ENCODE peak calls at places on chromosomes 12 and 14, in four cellular contexts. One of them, this sample, is unnamed.

GRCh38 chr14:39367387-39367751 is 64.9 kb downstream of the FBXO33 start:
- DNase-seq in mammary epithelial cell: no peak
- DNase-seq in DND-41: no peak
- DNase-seq in HepG2: no peak
- DNase-seq in this sample: no peak

GRCh38 chr12:69821441-69822204 is 3.4 kb upstream of the MYRFL start:
- DNase-seq in mammary epithelial cell: peak; percentile 58
- DNase-seq in DND-41: no peak
- DNase-seq in HepG2: no peak
- DNase-seq in this sample: no peak

GRCh38 chr14:65302571-65303184 is 109.9 kb upstream of the FUT8 start:
- DNase-seq in mammary epithelial cell: no peak
- DNase-seq in DND-41: no peak
- DNase-seq in HepG2: no peak
- DNase-seq in this sample: no peak

GRCh38 chr14:74514471-74514932 is 20.9 kb downstream of the ISCA2 start:
- DNase-seq in mammary epithelial cell: peak; percentile 98
- DNase-seq in DND-41: peak; percentile 63
- DNase-seq in HepG2: peak; percentile 25
- DNase-seq in this sample: no peak

GRCh38 chr12:111598637-111599458 is at the start of gene ATXN2:
- DNase-seq in mammary epithelial cell: no peak
- DNase-seq in DND-41: no peak
- DNase-seq in HepG2: no peak
- DNase-seq in this sample: peak; percentile 87

GRCh38 chr12:71958993-71959588 is 20.4 kb downstream of the TPH2 start:
- DNase-seq in mammary epithelial cell: no peak
- DNase-seq in DND-41: no peak
- DNase-seq in HepG2: no peak
- DNase-seq in this sample: no peak

GRCh38 chr12:2354151-2354991 is 301.6 kb downstream of the CACNA1C start:
- DNase-seq in mammary epithelial cell: no peak
- DNase-seq in DND-41: no peak
- DNase-seq in HepG2: no peak
- DNase-seq in this sample: no peak

GRCh38 chr12:123675436-123675835 is 4.5 kb downstream of the TCTN2 start:
- DNase-seq in mammary epithelial cell: no peak
- DNase-seq in DND-41: no peak
- DNase-seq in HepG2: no peak
- DNase-seq in this sample: no peak

GRCh38 chr12:22856120-22856699 is 231.2 kb downstream of the ETNK1 start:
- DNase-seq in mammary epithelial cell: peak; percentile 13
- DNase-seq in DND-41: no peak
- DNase-seq in HepG2: peak; percentile 20
- DNase-seq in this sample: peak; percentile 72

GRCh38 chr14:89855961-89856360 is 98.6 kb downstream of the EFCAB11 start:
- DNase-seq in mammary epithelial cell: peak; percentile 68
- DNase-seq in DND-41: no peak
- DNase-seq in HepG2: no peak
- DNase-seq in this sample: no peak

GRCh38 chr12:3088251-3088650 is 11.1 kb downstream of the TSPAN9 start:
- DNase-seq in mammary epithelial cell: no peak
- DNase-seq in DND-41: no peak
- DNase-seq in HepG2: no peak
- DNase-seq in this sample: no peak

GRCh38 chr14:20690848-20691640 is 2.5 kb downstream of the ANG start:
- DNase-seq in mammary epithelial cell: peak; percentile 65
- DNase-seq in DND-41: peak; percentile 60
- DNase-seq in HepG2: peak; percentile 84
- DNase-seq in this sample: peak; percentile 89

GRCh38 chr12:122166422-122167327 is 7.3 kb downstream of the IL31 start:
- DNase-seq in mammary epithelial cell: no peak
- DNase-seq in DND-41: no peak
- DNase-seq in HepG2: no peak
- DNase-seq in this sample: no peak

GRCh38 chr12:93852067-93852466 is 174.9 kb downstream of the CRADD start:
- DNase-seq in mammary epithelial cell: no peak
- DNase-seq in DND-41: no peak
- DNase-seq in HepG2: no peak
- DNase-seq in this sample: no peak

GRCh38 chr12:114508529-114509129 is 102.7 kb upstream of the TBX5 start:
- DNase-seq in mammary epithelial cell: peak; percentile 49
- DNase-seq in DND-41: peak; percentile 70
- DNase-seq in HepG2: peak; percentile 71
- DNase-seq in this sample: peak; percentile 83

GRCh38 chr12:27246141-27246540 is 2.1 kb downstream of the STK38L start:
- DNase-seq in mammary epithelial cell: no peak
- DNase-seq in DND-41: no peak
- DNase-seq in HepG2: no peak
- DNase-seq in this sample: no peak

GRCh38 chr14:88667555-88668273 is 104.9 kb downstream of the ZC3H14 start:
- DNase-seq in mammary epithelial cell: peak; percentile 70
- DNase-seq in DND-41: peak; percentile 67
- DNase-seq in HepG2: peak; percentile 70
- DNase-seq in this sample: peak; percentile 92

GRCh38 chr12:50790081-50790480 is 26.2 kb downstream of the ATF1 start:
- DNase-seq in mammary epithelial cell: no peak
- DNase-seq in DND-41: no peak
- DNase-seq in HepG2: no peak
- DNase-seq in this sample: no peak

GRCh38 chr14:33711761-33712160 is 239.1 kb downstream of the EGLN3 start:
- DNase-seq in mammary epithelial cell: no peak
- DNase-seq in DND-41: no peak
- DNase-seq in HepG2: no peak
- DNase-seq in this sample: no peak

GRCh38 chr12:6955462-6956331 is 4.5 kb downstream of the PTPN6 start:
- DNase-seq in mammary epithelial cell: no peak
- DNase-seq in DND-41: no peak
- DNase-seq in HepG2: no peak
- DNase-seq in this sample: no peak

GRCh38 chr12:104733717-104734175 is 224.3 kb downstream of the SLC41A2 start:
- DNase-seq in mammary epithelial cell: no peak
- DNase-seq in DND-41: peak; percentile 53
- DNase-seq in HepG2: peak; percentile 4
- DNase-seq in this sample: peak; percentile 76

GRCh38 chr14:89551432-89551831 is 134.4 kb upstream of the FOXN3 start:
- DNase-seq in mammary epithelial cell: no peak
- DNase-seq in DND-41: no peak
- DNase-seq in HepG2: no peak
- DNase-seq in this sample: no peak

GRCh38 chr14:96189288-96189711 is 15.3 kb upstream of the BDKRB2 start:
- DNase-seq in mammary epithelial cell: no peak
- DNase-seq in DND-41: no peak
- DNase-seq in HepG2: no peak
- DNase-seq in this sample: no peak

GRCh38 chr12:115000038-115000437 is 316.1 kb upstream of the TBX3 start:
- DNase-seq in mammary epithelial cell: peak; percentile 83
- DNase-seq in DND-41: no peak
- DNase-seq in HepG2: peak; percentile 52
- DNase-seq in this sample: no peak

GRCh38 chr14:51396222-51396815 is 156.3 kb downstream of the TMX1 start:
- DNase-seq in mammary epithelial cell: peak; percentile 93
- DNase-seq in DND-41: no peak
- DNase-seq in HepG2: no peak
- DNase-seq in this sample: no peak

GRCh38 chr14:24095196-24096068 is 1.3 kb downstream of the PCK2 start:
- DNase-seq in mammary epithelial cell: peak; percentile 23
- DNase-seq in DND-41: peak; percentile 63
- DNase-seq in HepG2: peak; percentile 100
- DNase-seq in this sample: peak; percentile 92

GRCh38 chr14:48536318-48536717 is 860.9 kb upstream of the MDGA2 start:
- DNase-seq in mammary epithelial cell: no peak
- DNase-seq in DND-41: no peak
- DNase-seq in HepG2: peak; percentile 4
- DNase-seq in this sample: peak; percentile 54

GRCh38 chr12:105676694-105677093 is 346.2 kb downstream of the C12orf75 start:
- DNase-seq in mammary epithelial cell: peak; percentile 24
- DNase-seq in DND-41: no peak
- DNase-seq in HepG2: no peak
- DNase-seq in this sample: no peak

GRCh38 chr12:19035552-19035951 is 94.0 kb upstream of the PLEKHA5 start:
- DNase-seq in mammary epithelial cell: peak; percentile 29
- DNase-seq in DND-41: no peak
- DNase-seq in HepG2: no peak
- DNase-seq in this sample: no peak

GRCh38 chr12:22971247-22971646 is 346.3 kb downstream of the ETNK1 start:
- DNase-seq in mammary epithelial cell: no peak
- DNase-seq in DND-41: no peak
- DNase-seq in HepG2: no peak
- DNase-seq in this sample: no peak

GRCh38 chr12:15854916-15855315 is 27.3 kb upstream of the STRAP start:
- DNase-seq in mammary epithelial cell: no peak
- DNase-seq in DND-41: no peak
- DNase-seq in HepG2: no peak
- DNase-seq in this sample: no peak

GRCh38 chr14:89399594-89400068 is 17.4 kb downstream of the FOXN3 start:
- DNase-seq in mammary epithelial cell: no peak
- DNase-seq in DND-41: no peak
- DNase-seq in HepG2: peak; percentile 29
- DNase-seq in this sample: no peak

GRCh38 chr12:50547742-50548141 is 43.0 kb downstream of the DIP2B start:
- DNase-seq in mammary epithelial cell: no peak
- DNase-seq in DND-41: no peak
- DNase-seq in HepG2: no peak
- DNase-seq in this sample: no peak

GRCh38 chr14:31261859-31262739 is 54.5 kb upstream of the HECTD1 start:
- DNase-seq in mammary epithelial cell: no peak
- DNase-seq in DND-41: no peak
- DNase-seq in HepG2: peak; percentile 100
- DNase-seq in this sample: peak; percentile 96

GRCh38 chr12:122449317-122449716 is 26.8 kb upstream of the CLIP1 start:
- DNase-seq in mammary epithelial cell: peak; percentile 92
- DNase-seq in DND-41: no peak
- DNase-seq in HepG2: peak; percentile 82
- DNase-seq in this sample: no peak

GRCh38 chr12:108151505-108152178 is 22.6 kb downstream of the WSCD2 start:
- DNase-seq in mammary epithelial cell: no peak
- DNase-seq in DND-41: no peak
- DNase-seq in HepG2: no peak
- DNase-seq in this sample: no peak

GRCh38 chr12:53073881-53074280 is 5.3 kb downstream of the SPRYD3 start:
- DNase-seq in mammary epithelial cell: no peak
- DNase-seq in DND-41: no peak
- DNase-seq in HepG2: no peak
- DNase-seq in this sample: no peak

GRCh38 chr14:50620341-50620740 is 47.8 kb downstream of the SAV1 start:
- DNase-seq in mammary epithelial cell: peak; percentile 51
- DNase-seq in DND-41: no peak
- DNase-seq in HepG2: no peak
- DNase-seq in this sample: no peak

GRCh38 chr14:88792572-88793258 is at the start of gene EML5:
- DNase-seq in mammary epithelial cell: peak; percentile 84
- DNase-seq in DND-41: peak; percentile 85
- DNase-seq in HepG2: peak; percentile 45
- DNase-seq in this sample: peak; percentile 93

GRCh38 chr14:105912641-105913180 is 386.3 kb downstream of the TMEM121 start:
- DNase-seq in mammary epithelial cell: no peak
- DNase-seq in DND-41: no peak
- DNase-seq in HepG2: no peak
- DNase-seq in this sample: no peak

GRCh38 chr14:105913221-105913620 is 386.8 kb downstream of the TMEM121 start:
- DNase-seq in mammary epithelial cell: no peak
- DNase-seq in DND-41: no peak
- DNase-seq in HepG2: no peak
- DNase-seq in this sample: no peak

GRCh38 chr14:105914738-105915385 is 388.5 kb downstream of the TMEM121 start:
- DNase-seq in mammary epithelial cell: no peak
- DNase-seq in DND-41: no peak
- DNase-seq in HepG2: no peak
- DNase-seq in this sample: no peak

GRCh38 chr14:105911006-105911847 is 384.8 kb downstream of the TMEM121 start:
- DNase-seq in mammary epithelial cell: no peak
- DNase-seq in DND-41: no peak
- DNase-seq in HepG2: no peak
- DNase-seq in this sample: no peak

DNA sequence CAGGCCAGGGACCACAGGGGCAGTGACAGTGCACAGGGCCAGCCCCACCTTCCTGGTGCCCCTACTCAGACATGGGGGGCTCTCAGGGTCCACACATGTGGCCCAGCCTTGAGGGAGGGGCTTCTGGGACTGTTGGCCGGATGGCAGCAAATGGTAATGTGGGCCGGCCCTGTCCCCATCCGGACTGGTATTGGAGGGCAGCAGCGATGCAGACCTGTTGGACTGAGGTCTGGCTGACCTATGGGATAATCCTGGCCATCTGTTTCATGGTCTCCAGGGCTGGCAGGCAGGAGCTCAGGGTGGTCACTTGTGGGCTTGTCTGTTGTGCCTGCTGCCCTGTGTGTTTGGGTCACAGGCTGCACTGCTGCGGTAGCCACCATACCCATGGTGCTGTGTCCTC is 387.5 kb downstream of the TMEM121 start:
- DNase-seq in mammary epithelial cell: no peak
- DNase-seq in DND-41: no peak
- DNase-seq in HepG2: no peak
- DNase-seq in this sample: no peak
- H3K9me3 ChIP-seq in mammary epithelial cell: peaks cover 27% of the 10 kb centered on the region
- H3K9me3 ChIP-seq in DND-41: no peaks in the 10 kb centered on the region
- H3K9me3 ChIP-seq in HepG2: no peaks in the 10 kb centered on the region
- H3K9me3 ChIP-seq in this sample: no peaks in the 10 kb centered on the region

GRCh38 chr14:56131004-56131864 is 13.0 kb downstream of the PELI2 start:
- DNase-seq in mammary epithelial cell: no peak
- DNase-seq in DND-41: no peak
- DNase-seq in HepG2: no peak
- DNase-seq in this sample: no peak
- H3K4me2 ChIP-seq in mammary epithelial cell: no peak overlapping the region
- H3K4me2 ChIP-seq in DND-41: no peak overlapping the region
- H3K4me2 ChIP-seq in HepG2: no peak overlapping the region
- H3K4me2 ChIP-seq in this sample: no peak overlapping the region

GRCh38 chr12:41476499-41476898 is 288.4 kb downstream of the PDZRN4 start:
- DNase-seq in mammary epithelial cell: no peak
- DNase-seq in DND-41: no peak
- DNase-seq in HepG2: no peak
- DNase-seq in this sample: no peak
- H3K9ac ChIP-seq in mammary epithelial cell: no peak overlapping the region
- H3K9ac ChIP-seq in DND-41: no peak overlapping the region
- H3K9ac ChIP-seq in HepG2: no peak overlapping the region
- H3K9ac ChIP-seq in this sample: no peak overlapping the region

DNA sequence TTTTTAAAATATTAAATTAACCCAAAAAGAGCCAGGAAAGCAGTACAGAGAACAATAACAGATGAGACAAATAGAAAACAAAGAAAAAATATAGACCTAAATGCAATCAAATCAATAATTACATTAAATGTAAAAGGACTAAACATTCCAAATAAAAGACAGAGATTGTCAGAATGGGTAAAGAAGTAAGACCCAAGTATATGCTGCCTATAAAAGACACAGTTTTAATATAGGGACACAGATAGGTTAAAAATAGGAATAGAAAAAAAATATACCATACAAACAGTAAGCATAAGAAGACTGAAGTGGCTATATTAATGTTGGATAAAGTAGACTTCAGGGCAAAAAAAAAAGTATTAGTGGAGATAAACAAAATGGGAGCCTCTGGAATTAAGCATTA is 163.1 kb upstream of the BCL2L14 start:
- DNase-seq in mammary epithelial cell: no peak
- DNase-seq in DND-41: no peak
- DNase-seq in HepG2: no peak
- DNase-seq in this sample: no peak
- H3K9me3 ChIP-seq in mammary epithelial cell: peaks cover 2% of the 10 kb centered on the region
- H3K9me3 ChIP-seq in DND-41: peaks cover 20% of the 10 kb centered on the region
- H3K9me3 ChIP-seq in HepG2: no peaks in the 10 kb centered on the region
- H3K9me3 ChIP-seq in this sample: no peaks in the 10 kb centered on the region